ENCODE peak calls at places on chromosomes 4 and X, in seven cellular contexts. One of them, this sample, is unnamed.

GRCh38 chrX:123884809-123885408 is 25.1 kb downstream of the XIAP start:
- DNase-seq in GM04503: no peak
- DNase-seq in testis: peak; percentile 23
- DNase-seq in ACHN: peak; percentile 47
- DNase-seq in right atrium auricular region: no peak
- DNase-seq in NCI-H1092: peak; percentile 20
- DNase-seq in vagina: no peak
- DNase-seq in this sample: no peak

GRCh38 chr4:157221426-157221894 is 932 bp downstream of the GRIA2 start:
- DNase-seq in GM04503: no peak
- DNase-seq in testis: no peak
- DNase-seq in ACHN: no peak
- DNase-seq in right atrium auricular region: no peak
- DNase-seq in NCI-H1092: no peak
- DNase-seq in vagina: no peak
- DNase-seq in this sample: no peak

GRCh38 chr4:178395798-178396197 is 953.6 kb upstream of the AGA start:
- DNase-seq in GM04503: no peak
- DNase-seq in testis: no peak
- DNase-seq in ACHN: no peak
- DNase-seq in right atrium auricular region: no peak
- DNase-seq in NCI-H1092: no peak
- DNase-seq in vagina: no peak
- DNase-seq in this sample: no peak

GRCh38 chr4:81359207-81359606 is 112.5 kb downstream of the RASGEF1B start:
- DNase-seq in GM04503: no peak
- DNase-seq in testis: no peak
- DNase-seq in ACHN: no peak
- DNase-seq in right atrium auricular region: no peak
- DNase-seq in NCI-H1092: no peak
- DNase-seq in vagina: no peak
- DNase-seq in this sample: no peak

GRCh38 chrX:19343085-19343461 is 654 bp upstream of the PDHA1 start:
- DNase-seq in GM04503: no peak
- DNase-seq in testis: no peak
- DNase-seq in ACHN: no peak
- DNase-seq in right atrium auricular region: no peak
- DNase-seq in NCI-H1092: no peak
- DNase-seq in vagina: no peak
- DNase-seq in this sample: no peak

GRCh38 chr4:24988776-24989175 is 42.0 kb downstream of the LGI2 start:
- DNase-seq in GM04503: peak; percentile 28
- DNase-seq in testis: peak; percentile 23
- DNase-seq in ACHN: peak; percentile 38
- DNase-seq in right atrium auricular region: no peak
- DNase-seq in NCI-H1092: no peak
- DNase-seq in vagina: no peak
- DNase-seq in this sample: no peak

GRCh38 chrX:2497961-2498780 is 2.6 kb downstream of the DHRSX start:
- DNase-seq in GM04503: no peak
- DNase-seq in testis: peak; percentile 63
- DNase-seq in ACHN: peak; percentile 6
- DNase-seq in right atrium auricular region: no peak
- DNase-seq in NCI-H1092: no peak
- DNase-seq in vagina: no peak
- DNase-seq in this sample: no peak

GRCh38 chr4:134700251-134700650 is 498.7 kb upstream of the PABPC4L start:
- DNase-seq in GM04503: no peak
- DNase-seq in testis: no peak
- DNase-seq in ACHN: no peak
- DNase-seq in right atrium auricular region: no peak
- DNase-seq in NCI-H1092: no peak
- DNase-seq in vagina: no peak
- DNase-seq in this sample: no peak

GRCh38 chrX:19758536-19758935 is 128.9 kb downstream of the SH3KBP1 start:
- DNase-seq in GM04503: no peak
- DNase-seq in testis: no peak
- DNase-seq in ACHN: no peak
- DNase-seq in right atrium auricular region: no peak
- DNase-seq in NCI-H1092: no peak
- DNase-seq in vagina: no peak
- DNase-seq in this sample: no peak